ENCODE peak calls at places on chromosomes 12 and 14, in five cellular contexts. O is astrocyte of the spinal cord, A is colonic mucosa, D is thoracic aorta, I is AG04450. C is an unnamed sample.

GRCh38 chr14:41607119-41607785 is 576 bp downstream of the LRFN5 start:
- DNase-seq in A (no peak), O (peak), I (no peak), D (no peak), C (no peak)

GRCh38 chr12:130596241-130596640 is 119.9 kb downstream of the RIMBP2 start:
- DNase-seq in A (no peak), I (no peak), D (no peak), O (no peak), C (no peak)

GRCh38 chr12:30967026-30967425 is 40.5 kb downstream of the TSPAN11 start:
- DNase-seq in I (no peak), O (no peak), A (no peak), D (no peak), C (no peak)

GRCh38 chr14:50985124-50985815 is 41.0 kb upstream of the PYGL start:
- DNase-seq in A (no peak), O (no peak), I (no peak), D (no peak), C (no peak)

GRCh38 chr14:35571598-35571997 is 37.6 kb downstream of the INSM2 start:
- DNase-seq in A (no peak), D (no peak), I (no peak), O (no peak), C (no peak)

GRCh38 chr14:95840094-95840493 is 36.5 kb upstream of the TUNAR start:
- DNase-seq in O (no peak), I (no peak), A (no peak), D (no peak), C (no peak)

GRCh38 chr14:100813291-100813690 is 12.6 kb upstream of the MEG3 start:
- DNase-seq in I (no peak), O (no peak), D (no peak), A (no peak), C (no peak)

GRCh38 chr14:96039633-96040311 is 610 bp downstream of the C14orf132 start:
- DNase-seq in D (no peak), A (peak), I (no peak), O (peak), C (no peak)

GRCh38 chr14:27186048-27186447 is 588.2 kb upstream of the NOVA1 start:
- DNase-seq in O (no peak), I (no peak), D (no peak), A (no peak), C (no peak)

GRCh38 chr12:124381454-124382207 is 86.7 kb downstream of the RFLNA start:
- DNase-seq in I (no peak), D (peak), A (peak), O (peak), C (peak)

GRCh38 chr12:62472472-62472871 is 5.8 kb downstream of the MON2 start:
- DNase-seq in A (no peak), D (no peak), O (no peak), I (no peak), C (no peak)

GRCh38 chr14:39396448-39396847 is 35.8 kb downstream of the FBXO33 start:
- DNase-seq in I (no peak), O (peak), A (no peak), D (no peak), C (no peak)

GRCh38 chr14:101926085-101926484 is 38.3 kb upstream of the DYNC1H1 start:
- DNase-seq in A (no peak), I (no peak), O (no peak), D (no peak), C (no peak)

GRCh38 chr14:105944632-105945610 is 418.5 kb downstream of the TMEM121 start:
- DNase-seq in I (no peak), O (no peak), D (no peak), A (peak), C (peak)

GRCh38 chr12:6201199-6201608 is 1.0 kb downstream of the CD9 start:
- DNase-seq in O (no peak), I (no peak), A (peak), D (no peak), C (peak)

GRCh38 chr12:6323340-6323994 is 13.0 kb downstream of the PLEKHG6 start:
- DNase-seq in A (no peak), D (no peak), I (peak), O (peak), C (peak)

GRCh38 chr14:23436327-23437141 is 1.1 kb upstream of the MYH7 start:
- DNase-seq in A (no peak), O (no peak), D (no peak), I (no peak), C (no peak)

GRCh38 chr12:39986674-39987073 is 119.2 kb downstream of the SLC2A13 start:
- DNase-seq in D (no peak), I (no peak), O (no peak), A (no peak), C (no peak)

GRCh38 chr12:103852498-103852992 is 11.5 kb upstream of the NT5DC3 start:
- DNase-seq in O (peak), A (no peak), I (no peak), D (no peak), C (no peak)

GRCh38 chr12:1167784-1168183 is 176.8 kb downstream of the ERC1 start:
- DNase-seq in I (no peak), O (no peak), D (no peak), A (no peak), C (no peak)

GRCh38 chr12:56628671-56629458 is 1.3 kb downstream of the BAZ2A start:
- DNase-seq in A (peak), I (peak), O (peak), D (no peak), C (peak)

GRCh38 chr12:119804011-119804641 is 73.0 kb downstream of the CIT start:
- DNase-seq in O (peak), I (no peak), A (no peak), D (no peak), C (peak)

GRCh38 chr14:102817942-102818940 is 41.0 kb downstream of the TRAF3 start:
- DNase-seq in O (no peak), A (no peak), I (no peak), D (no peak), C (no peak)

GRCh38 chr14:20583142-20583541 is 4.7 kb downstream of the RNASE11 start:
- DNase-seq in I (no peak), O (no peak), A (no peak), D (no peak), C (no peak)

GRCh38 chr12:63917864-63918742 is 73.6 kb downstream of the SRGAP1 start:
- DNase-seq in D (no peak), O (peak), I (peak), A (peak), C (peak)

GRCh38 chr14:60931206-60931605 is 49.7 kb downstream of the TRMT5 start:
- DNase-seq in A (no peak), D (no peak), I (no peak), O (peak), C (no peak)

GRCh38 chr12:42756841-42757661 is 167.5 kb upstream of the PRICKLE1 start:
- DNase-seq in A (no peak), D (no peak), I (peak), O (peak), C (peak)

GRCh38 chr12:113678222-113678621 is 206.6 kb upstream of the LHX5 start:
- DNase-seq in I (no peak), O (no peak), A (no peak), D (no peak), C (no peak)

GRCh38 chr12:121023799-121024198 is 7.5 kb upstream of the C12orf43 start:
- DNase-seq in I (no peak), A (no peak), D (no peak), O (no peak), C (no peak)

GRCh38 chr12:121030576-121031212 is 8.4 kb downstream of the OASL start:
- DNase-seq in I (no peak), D (no peak), A (no peak), O (no peak), C (no peak)

GRCh38 chr12:121022713-121023112 is 6.4 kb upstream of the C12orf43 start:
- DNase-seq in O (no peak), D (no peak), I (no peak), A (no peak), C (no peak)

GRCh38 chr12:121025442-121026226 is 9.3 kb upstream of the C12orf43 start:
- DNase-seq in I (no peak), O (no peak), A (peak), D (no peak), C (peak)

GRCh38 chr12:121026274-121027045 is 10.2 kb upstream of the C12orf43 start:
- DNase-seq in O (no peak), I (no peak), D (no peak), A (no peak), C (no peak)
- TF ChIP-seq CTCF in O (no peak), I (no peak), D (no peak), A (no peak), C (no peak)

DNA sequence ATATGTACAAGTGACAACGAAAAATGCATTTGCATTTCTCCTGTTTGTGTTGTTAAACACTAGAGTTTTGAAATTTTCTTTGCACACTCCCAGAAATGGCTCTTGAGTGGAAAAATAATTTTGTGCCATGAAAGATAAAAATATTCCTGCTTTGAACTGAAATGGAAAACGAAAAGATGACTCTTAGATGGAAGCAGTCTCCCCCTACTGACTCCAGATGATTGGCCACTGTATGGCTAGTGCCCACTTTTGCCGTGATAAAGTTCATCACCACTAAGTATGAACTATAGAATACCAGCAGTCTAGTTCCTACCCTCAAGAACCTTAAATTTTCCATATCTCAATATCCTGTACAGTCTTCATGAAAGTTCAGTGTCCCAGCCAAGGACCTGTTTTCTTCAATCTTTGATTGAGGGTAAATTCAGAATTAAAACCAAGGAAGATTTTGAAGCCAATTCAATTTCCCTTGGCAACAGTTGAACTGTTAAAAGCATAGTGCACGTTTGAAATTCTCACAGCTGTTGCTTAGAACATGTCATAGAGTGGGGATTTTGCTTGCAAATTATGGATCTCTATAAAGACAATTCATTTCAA is 1.6 kb upstream of the PPP2R5E start:
- DNase-seq in O (peak), D (no peak), A (no peak), I (no peak), C (peak)
- TF ChIP-seq CTCF in O (peak), D (no peak), A (peak), I (peak), C (no peak)

GRCh38 chr12:112049351-112049750 is 36.1 kb downstream of the ERP29 start:
- DNase-seq in A (no peak), O (no peak), I (no peak), D (no peak), C (no peak)
- TF ChIP-seq CTCF in A (no peak), O (no peak), I (no peak), D (no peak), C (no peak)

GRCh38 chr12:96063046-96063445 is 27.7 kb upstream of the LTA4H start:
- DNase-seq in A (no peak), D (no peak), I (no peak), O (peak), C (no peak)
- TF ChIP-seq CTCF in A (no peak), D (no peak), I (peak), O (peak), C (no peak)

C was measured in Calu3.